ENCODE peak calls at places on chromosomes 16 and 17, in four cellular contexts. O is IMR-90, U is mesendoderm, R is neuronal stem cell. Q is an unnamed sample.

GRCh38 chr16:72987480-72987901 is 60.4 kb downstream of the ZFHX3 start:
- DNase-seq in O (no peak), U (no peak), R (no peak), Q (no peak)

GRCh38 chr16:2586241-2586640 is 48.4 kb downstream of the PDPK1 start:
- DNase-seq in O (no peak), U (peak), R (no peak), Q (no peak)

GRCh38 chr17:14299261-14300093 is 1.4 kb upstream of the HS3ST3B1 start:
- DNase-seq in O (no peak), U (peak), R (no peak), Q (peak)

GRCh38 chr16:3861808-3862451 is 18.6 kb downstream of the CREBBP start:
- DNase-seq in O (peak), U (peak), R (no peak), Q (no peak)

GRCh38 chr17:47808036-47808829 is 13.4 kb downstream of the OSBPL7 start:
- DNase-seq in O (no peak), U (no peak), R (no peak), Q (no peak)

GRCh38 chr16:88454315-88455057 is 1.4 kb downstream of the ZFPM1 start:
- DNase-seq in O (no peak), U (no peak), R (no peak), Q (no peak)

GRCh38 chr17:29007456-29008455 is 1.9 kb upstream of the SEZ6 start:
- DNase-seq in O (peak), U (peak), R (no peak), Q (no peak)

GRCh38 chr17:79742951-79743476 is 12.3 kb downstream of the ENPP7 start:
- DNase-seq in O (no peak), U (no peak), R (no peak), Q (no peak)

GRCh38 chr17:45261577-45262515 is at the start of gene SPATA32:
- DNase-seq in O (peak), U (peak), R (peak), Q (no peak)

GRCh38 chr16:22010902-22011301 is 3.0 kb downstream of the MOSMO start:
- DNase-seq in O (no peak), U (no peak), R (no peak), Q (no peak)

GRCh38 chr16:9033125-9033830 is 58.2 kb upstream of the HAPSTR1 start:
- DNase-seq in O (peak), U (peak), R (peak), Q (peak)

GRCh38 chr16:69003500-69003899 is 102.0 kb upstream of the HAS3 start:
- DNase-seq in O (no peak), U (peak), R (no peak), Q (no peak)

GRCh38 chr17:78133971-78134898 is 3.7 kb downstream of the TMC8 start:
- DNase-seq in O (peak), U (peak), R (peak), Q (peak)

GRCh38 chr16:76293980-76294690 is 16.9 kb downstream of the CNTNAP4 start:
- DNase-seq in O (no peak), U (no peak), R (no peak), Q (no peak)

GRCh38 chr16:30054959-30055553 is 10.5 kb upstream of the ALDOA start:
- DNase-seq in O (no peak), U (peak), R (no peak), Q (no peak)

GRCh38 chr17:79834575-79835469 is 4.4 kb downstream of the CBX4 start:
- DNase-seq in O (no peak), U (no peak), R (no peak), Q (peak)

GRCh38 chr17:58282442-58282841 is 1.7 kb upstream of the MPO start:
- DNase-seq in O (no peak), U (no peak), R (no peak), Q (no peak)

GRCh38 chr16:4787627-4788482 is at the start of gene SEPTIN12:
- DNase-seq in O (no peak), U (peak), R (no peak), Q (no peak)

GRCh38 chr16:50458694-50459271 is 89.4 kb upstream of the NKD1 start:
- DNase-seq in O (no peak), U (no peak), R (no peak), Q (no peak)

GRCh38 chr16:46857261-46857962 is 26.4 kb upstream of the C16orf87 start:
- DNase-seq in O (peak), U (no peak), R (no peak), Q (no peak)

GRCh38 chr17:30555942-30556341 is 78.7 kb downstream of the GOSR1 start:
- DNase-seq in O (no peak), U (no peak), R (no peak), Q (no peak)

GRCh38 chr16:21663889-21664647 is at the start of gene OTOA:
- DNase-seq in O (no peak), U (peak), R (no peak), Q (peak)

GRCh38 chr17:70552230-70552981 is 383.1 kb downstream of the KCNJ2 start:
- DNase-seq in O (peak), U (peak), R (peak), Q (no peak)

GRCh38 chr16:2514333-2515179 is 804 bp downstream of the ATP6V0C start:
- DNase-seq in O (no peak), U (peak), R (no peak), Q (no peak)

GRCh38 chr17:65359016-65359415 is 202.4 kb downstream of the AXIN2 start:
- DNase-seq in O (peak), U (peak), R (no peak), Q (no peak)

GRCh38 chr17:17783825-17784598 is 52.8 kb downstream of the SREBF1 start:
- DNase-seq in O (no peak), U (peak), R (peak), Q (no peak)

GRCh38 chr16:23742761-23743160 is 12.1 kb upstream of the CHP2 start:
- DNase-seq in O (no peak), U (peak), R (no peak), Q (no peak)

GRCh38 chr17:37710344-37710886 is 34.4 kb downstream of the HNF1B start:
- DNase-seq in O (peak), U (peak), R (peak), Q (peak)

GRCh38 chr17:81101614-81102306 is 63.5 kb upstream of the PVALEF start:
- DNase-seq in O (peak), U (peak), R (peak), Q (peak)

GRCh38 chr16:53922805-53923645 is 219.1 kb downstream of the FTO start:
- DNase-seq in O (peak), U (no peak), R (no peak), Q (no peak)

GRCh38 chr17:57537524-57538410 is 207.3 kb downstream of the CCDC182 start:
- DNase-seq in O (no peak), U (no peak), R (peak), Q (no peak)

GRCh38 chr17:51032850-51033249 is 87.8 kb downstream of the SPAG9 start:
- DNase-seq in O (peak), U (no peak), R (no peak), Q (no peak)

GRCh38 chr16:66423177-66423576 is 3.9 kb upstream of the BEAN1 start:
- DNase-seq in O (no peak), U (no peak), R (no peak), Q (no peak)

GRCh38 chr17:78013683-78014467 is 55.4 kb downstream of the TNRC6C start:
- DNase-seq in O (peak), U (peak), R (peak), Q (peak)

GRCh38 chr16:28865289-28865688 is 1.6 kb downstream of the SH2B1 start:
- DNase-seq in O (no peak), U (no peak), R (no peak), Q (no peak)

GRCh38 chr16:82169861-82170845 is at the start of gene MPHOSPH6:
- DNase-seq in O (peak), U (peak), R (peak), Q (peak)

GRCh38 chr16:86498155-86498651 is 12.1 kb upstream of the FOXF1 start:
- DNase-seq in O (peak), U (peak), R (no peak), Q (no peak)
- H2BK15ac ChIP-seq in O (peak), U (no peak), R (no peak), Q (no peak)

DNA sequence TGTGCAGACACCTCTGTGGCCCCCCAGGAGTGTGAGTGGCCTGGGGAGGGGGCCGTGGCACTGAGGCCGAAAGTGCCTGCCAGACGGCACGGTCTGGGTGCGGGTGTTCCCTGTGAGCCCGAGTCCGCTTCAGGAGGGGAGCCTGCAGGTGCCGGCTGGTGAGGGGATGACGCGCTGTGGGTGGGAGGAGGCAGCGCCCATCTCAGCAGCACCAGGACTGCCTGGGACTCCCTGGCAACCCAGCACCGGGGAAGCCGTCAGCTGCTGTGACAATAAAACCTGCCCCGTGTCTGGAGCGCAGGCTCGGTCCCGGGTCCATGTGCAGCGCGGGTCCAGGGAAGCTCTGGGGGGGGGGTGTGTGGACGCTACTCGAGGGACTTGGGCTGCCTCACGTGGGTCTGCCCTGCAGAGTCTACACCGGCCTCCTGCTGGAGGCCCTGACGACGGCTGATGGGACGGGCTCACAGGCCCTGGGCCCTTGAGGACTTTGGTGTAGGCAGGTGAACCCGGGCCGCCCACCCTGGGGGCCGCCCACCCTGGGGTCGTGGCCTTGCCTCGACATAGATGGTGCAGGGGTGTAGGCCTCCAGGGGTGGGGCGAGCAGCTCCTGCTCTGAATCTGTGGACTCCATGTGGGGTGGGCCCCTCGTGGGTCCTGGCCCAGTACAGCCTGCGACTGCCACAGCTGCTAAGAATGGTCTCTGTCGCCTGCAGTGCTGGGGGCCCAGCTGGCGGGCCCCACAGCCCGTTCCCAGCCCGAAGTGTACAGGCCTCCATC is 5.9 kb upstream of the RAB40C start:
- DNase-seq in O (no peak), U (no peak), R (no peak), Q (peak)
- H2BK15ac ChIP-seq in O (no peak), U (no peak), R (peak), Q (no peak)

DNA sequence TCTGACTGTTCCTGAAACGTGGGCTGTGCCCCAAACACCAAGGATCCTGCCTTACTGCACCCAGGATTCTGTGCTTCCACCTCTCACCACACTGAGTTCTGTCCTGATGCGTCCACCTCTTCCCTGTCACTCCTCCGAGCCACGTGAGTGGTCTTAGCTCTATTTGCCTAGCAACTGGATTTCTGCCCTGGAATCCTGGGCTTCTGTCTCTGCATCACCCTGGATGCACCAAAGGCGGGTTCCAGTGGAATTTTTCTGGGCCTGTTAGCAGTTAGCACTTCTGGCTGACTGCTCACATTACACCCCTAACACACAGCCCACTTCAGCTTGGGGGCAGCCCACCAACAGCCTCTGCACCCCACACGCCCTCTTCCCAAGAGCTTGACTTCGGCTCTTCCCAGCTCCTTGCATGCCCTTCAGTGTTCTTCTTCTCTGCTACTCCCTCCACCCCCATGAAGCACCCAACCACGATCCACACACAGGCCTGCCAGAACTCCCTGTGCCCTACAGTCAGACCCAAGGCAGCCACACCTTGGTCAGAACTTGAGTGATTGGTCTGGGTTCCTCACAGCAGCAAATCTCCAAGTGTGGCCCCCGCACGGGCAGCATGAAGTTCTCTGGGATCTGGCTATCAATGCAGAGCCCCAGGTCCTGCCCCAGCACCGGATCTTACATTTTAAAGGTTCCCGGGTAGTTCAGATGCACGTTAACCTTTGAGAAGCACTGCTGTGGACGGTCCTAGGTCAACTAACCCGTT is 129.8 kb upstream of the RCVRN start:
- DNase-seq in O (no peak), U (no peak), R (no peak), Q (no peak)
- H2BK15ac ChIP-seq in O (no peak), U (no peak), R (peak), Q (no peak)

DNA sequence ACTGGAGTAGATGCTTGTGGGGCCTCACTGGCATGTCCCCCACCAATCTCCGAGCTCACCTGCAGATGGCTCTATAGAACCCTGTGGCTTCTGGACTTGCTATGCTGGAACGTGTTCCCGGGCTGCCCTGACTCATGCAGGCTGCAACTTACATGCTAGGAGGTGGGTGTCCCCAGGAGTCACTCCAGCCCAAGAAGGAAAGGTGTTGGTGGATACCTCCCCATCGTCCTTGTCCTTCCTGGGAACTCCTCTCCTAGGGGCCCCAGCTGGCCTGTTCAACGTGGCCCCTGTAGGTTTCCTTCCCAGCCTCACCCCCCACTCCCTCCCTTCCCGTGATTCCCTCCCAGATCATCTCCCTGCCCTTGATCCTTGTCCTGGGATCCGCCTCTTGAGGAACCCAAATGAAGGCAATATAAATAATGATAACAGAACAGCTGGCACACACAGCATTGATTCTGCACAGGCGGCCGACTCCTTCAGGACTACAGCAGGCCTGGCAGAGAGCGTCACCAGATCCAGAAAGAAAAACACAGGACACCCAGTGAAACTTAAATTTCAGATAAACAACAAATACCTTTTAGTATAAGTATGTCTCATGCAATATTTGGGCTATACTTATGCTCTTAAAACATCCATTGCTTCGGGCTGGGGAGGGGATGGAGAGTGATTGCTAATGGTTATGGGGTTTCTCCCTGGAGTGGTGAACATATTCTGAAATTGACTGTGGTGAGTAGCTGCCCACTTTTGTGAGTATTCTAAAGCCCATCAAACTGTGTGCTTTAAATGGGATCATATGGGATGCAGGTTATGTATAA is 221.1 kb upstream of the GSE1 start:
- DNase-seq in O (peak), U (no peak), R (no peak), Q (peak)
- H2BK15ac ChIP-seq in O (peak), U (no peak), R (no peak), Q (no peak)

DNA sequence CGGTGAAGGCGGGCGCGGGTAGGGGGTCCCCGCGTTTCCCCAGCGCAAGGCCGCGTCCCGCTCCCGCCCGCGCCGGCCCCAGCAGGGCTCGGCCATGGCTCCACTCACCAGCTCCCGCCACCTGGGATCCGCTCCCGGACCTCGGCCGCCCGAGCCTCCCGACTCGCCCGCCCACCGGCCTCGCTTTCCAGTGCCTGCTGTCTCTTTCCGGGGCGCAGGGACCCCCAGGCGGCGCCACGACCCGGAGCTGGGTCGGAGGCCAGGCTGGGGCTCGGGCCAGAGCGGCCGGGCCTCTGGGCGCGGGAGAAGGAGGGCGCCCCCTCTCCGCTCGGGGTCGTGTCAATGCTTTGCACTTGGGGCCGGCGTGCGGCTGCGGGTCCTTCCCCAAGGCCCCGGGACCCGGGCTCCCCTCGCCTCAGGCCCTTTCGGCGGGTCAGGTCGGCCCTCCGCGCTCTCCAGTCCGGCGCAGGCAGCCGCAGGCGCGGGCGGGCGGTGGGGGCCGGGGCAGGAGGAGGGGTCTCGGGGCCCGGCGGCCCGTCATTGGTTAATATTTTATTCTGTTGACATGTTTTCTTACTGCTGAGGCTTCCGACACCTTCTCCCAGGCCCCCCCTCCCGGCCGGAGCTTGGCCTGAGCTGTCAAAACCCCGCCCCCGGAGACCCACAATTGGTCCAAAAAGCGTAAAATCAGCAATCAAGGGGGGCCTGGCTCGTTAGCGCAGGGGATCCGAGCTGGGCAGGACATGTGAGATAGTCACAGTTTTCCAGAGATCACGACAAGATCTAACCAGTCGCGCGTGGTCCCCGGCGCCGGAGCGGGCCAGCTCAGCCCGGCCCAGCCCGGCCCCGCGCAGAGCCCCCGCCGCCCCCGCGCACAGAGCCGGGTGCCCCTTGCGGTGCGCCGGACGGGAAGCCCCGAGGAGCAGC is at the start of gene TBX2:
- DNase-seq in O (peak), U (peak), R (no peak), Q (peak)
- H2BK15ac ChIP-seq in O (peak), U (no peak), R (no peak), Q (no peak)

GRCh38 chr16:89701425-89702406 is at the start of gene SPATA2L:
- DNase-seq in O (peak), U (peak), R (peak), Q (peak)
- H2BK15ac ChIP-seq in O (no peak), U (no peak), R (peak), Q (peak)

GRCh38 chr17:43409131-43409530 is 10.3 kb downstream of the ARL4D start:
- DNase-seq in O (no peak), U (no peak), R (no peak), Q (no peak)

GRCh38 chr17:43411820-43412529 is 13.2 kb downstream of the ARL4D start:
- DNase-seq in O (no peak), U (no peak), R (no peak), Q (no peak)

GRCh38 chr17:43406676-43407645 is 8.2 kb downstream of the ARL4D start:
- DNase-seq in O (peak), U (peak), R (no peak), Q (no peak)

GRCh38 chr17:43410557-43411368 is 12.0 kb downstream of the ARL4D start:
- DNase-seq in O (no peak), U (no peak), R (no peak), Q (no peak)

DNA sequence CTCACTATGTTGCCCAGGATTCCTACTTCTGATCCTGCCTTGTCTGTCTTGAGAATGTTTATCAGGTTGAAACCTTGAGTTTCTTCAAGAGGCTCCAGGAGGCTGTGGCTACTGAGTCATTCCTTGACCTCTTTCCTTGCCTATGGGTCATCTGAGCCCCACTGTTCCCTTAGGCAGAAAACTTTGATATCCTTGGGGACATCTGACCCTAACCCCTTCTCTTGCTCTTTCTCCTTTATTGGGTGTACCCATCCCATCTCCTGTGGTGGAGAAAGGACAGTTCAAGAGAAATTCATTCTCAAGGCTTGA is 12.5 kb downstream of the ARL4D start:
- DNase-seq in O (no peak), U (no peak), R (no peak), Q (no peak)
- H2BK15ac ChIP-seq in O (peak), U (no peak), R (no peak), Q (no peak)

Q was measured in H1.